ENCODE peak calls at places on chromosomes 16 and 17, in eight cellular contexts. K, T, I, O, J, W, P and V are unnamed samples.

GRCh38 chr17:78818932-78819331 is 21.7 kb downstream of the USP36 start:
- DNase-seq in K (no peak), T (no peak), I (no peak), O (no peak), J (no peak), W (no peak), P (no peak), V (no peak)

GRCh38 chr16:5046914-5047313 is 13.2 kb upstream of the NAGPA start:
- DNase-seq in K (no peak), T (no peak), I (no peak), O (no peak), J (no peak), W (no peak), P (no peak), V (no peak)

GRCh38 chr16:22849517-22849916 is 35.6 kb downstream of the HS3ST2 start:
- DNase-seq in K (no peak), T (no peak), I (no peak), O (no peak), J (no peak), W (no peak), P (no peak), V (no peak)

GRCh38 chr17:78466786-78467715 is 88.6 kb downstream of the PGS1 start:
- DNase-seq in K (no peak), T (no peak), I (no peak), O (no peak), J (no peak), W (no peak), P (no peak), V (no peak)

GRCh38 chr17:77291591-77292386 is 151.0 kb downstream of the SEC14L1 start:
- DNase-seq in K (no peak), T (peak), I (no peak), O (no peak), J (no peak), W (no peak), P (no peak), V (no peak)

GRCh38 chr16:57677622-57678369 is 9.7 kb downstream of the ADGRG3 start:
- DNase-seq in K (peak), T (no peak), I (no peak), O (peak), J (no peak), W (peak), P (no peak), V (no peak)

GRCh38 chr16:21626659-21627277 is 25.6 kb downstream of the IGSF6 start:
- DNase-seq in K (peak), T (peak), I (no peak), O (no peak), J (no peak), W (no peak), P (peak), V (no peak)

GRCh38 chr17:55577011-55577586 is 65.8 kb upstream of the SMIM36 start:
- DNase-seq in K (no peak), T (peak), I (peak), O (peak), J (peak), W (no peak), P (no peak), V (no peak)

GRCh38 chr17:61196799-61197198 is 202.8 kb upstream of the TBX2 start:
- DNase-seq in K (no peak), T (no peak), I (no peak), O (no peak), J (no peak), W (no peak), P (no peak), V (no peak)

GRCh38 chr16:86630471-86630870 is 52.1 kb downstream of the FOXL1 start:
- DNase-seq in K (no peak), T (peak), I (no peak), O (peak), J (no peak), W (no peak), P (no peak), V (no peak)

GRCh38 chr16:88130016-88130415 is 178.8 kb downstream of the BANP start:
- DNase-seq in K (no peak), T (no peak), I (no peak), O (no peak), J (no peak), W (no peak), P (no peak), V (no peak)

GRCh38 chr16:82955836-82956348 is 329.1 kb downstream of the CDH13 start:
- DNase-seq in K (no peak), T (no peak), I (no peak), O (no peak), J (no peak), W (no peak), P (no peak), V (no peak)

GRCh38 chr16:55462241-55462640 is 16.8 kb upstream of the MMP2 start:
- DNase-seq in K (no peak), T (no peak), I (no peak), O (no peak), J (no peak), W (no peak), P (no peak), V (no peak)

GRCh38 chr17:81253358-81254131 is 14.4 kb downstream of the NDUFAF8 start:
- DNase-seq in K (no peak), T (peak), I (no peak), O (no peak), J (no peak), W (peak), P (peak), V (no peak)

GRCh38 chr16:2370725-2371124 is 30.2 kb upstream of the ABCA3 start:
- DNase-seq in K (no peak), T (no peak), I (no peak), O (no peak), J (no peak), W (no peak), P (no peak), V (no peak)

GRCh38 chr17:59001158-59001814 is 105.4 kb downstream of the TRIM37 start:
- DNase-seq in K (no peak), T (peak), I (peak), O (no peak), J (peak), W (no peak), P (no peak), V (no peak)

GRCh38 chr16:56409195-56409594 is 16.1 kb downstream of the AMFR start:
- DNase-seq in K (no peak), T (peak), I (no peak), O (no peak), J (no peak), W (peak), P (no peak), V (no peak)

GRCh38 chr16:73206306-73206705 is 158.4 kb upstream of the ZFHX3 start:
- DNase-seq in K (no peak), T (no peak), I (no peak), O (no peak), J (no peak), W (no peak), P (no peak), V (no peak)

GRCh38 chr16:56643080-56643778 is 4.8 kb downstream of the MT1A start:
- DNase-seq in K (no peak), T (peak), I (peak), O (peak), J (peak), W (peak), P (peak), V (peak)

GRCh38 chr16:80806957-80807356 is 2.6 kb upstream of the CDYL2 start:
- DNase-seq in K (no peak), T (peak), I (no peak), O (no peak), J (peak), W (no peak), P (no peak), V (no peak)

GRCh38 chr16:87448866-87449265 is 44.0 kb downstream of the ZCCHC14 start:
- DNase-seq in K (no peak), T (no peak), I (no peak), O (no peak), J (no peak), W (no peak), P (no peak), V (no peak)

GRCh38 chr16:8916541-8917225 is 34.5 kb downstream of the LITAFD start:
- DNase-seq in K (no peak), T (no peak), I (no peak), O (no peak), J (no peak), W (no peak), P (no peak), V (no peak)

GRCh38 chr16:26700250-26700649 is 366.5 kb upstream of the C16orf82 start:
- DNase-seq in K (no peak), T (no peak), I (no peak), O (no peak), J (no peak), W (no peak), P (no peak), V (no peak)

GRCh38 chr17:78609198-78609597 is 32.0 kb upstream of the DNAH17 start:
- DNase-seq in K (no peak), T (no peak), I (no peak), O (no peak), J (no peak), W (no peak), P (no peak), V (no peak)

GRCh38 chr17:38881600-38882191 is 11.8 kb downstream of the LASP1 start:
- DNase-seq in K (no peak), T (peak), I (no peak), O (peak), J (peak), W (no peak), P (peak), V (peak)

GRCh38 chr17:82596837-82597672 is 51.2 kb downstream of the WDR45B start:
- DNase-seq in K (no peak), T (no peak), I (no peak), O (no peak), J (no peak), W (no peak), P (no peak), V (no peak)

GRCh38 chr16:88334517-88335149 is 48.1 kb upstream of the ZNF469 start:
- DNase-seq in K (no peak), T (no peak), I (no peak), O (no peak), J (no peak), W (no peak), P (no peak), V (no peak)

GRCh38 chr17:77087650-77088454 is 52.9 kb upstream of the SEC14L1 start:
- DNase-seq in K (no peak), T (no peak), I (no peak), O (no peak), J (no peak), W (no peak), P (no peak), V (no peak)

GRCh38 chr16:76197925-76198324 is 79.3 kb upstream of the CNTNAP4 start:
- DNase-seq in K (no peak), T (no peak), I (no peak), O (no peak), J (no peak), W (no peak), P (no peak), V (no peak)

GRCh38 chr17:30450125-30451027 is 26.8 kb upstream of the GOSR1 start:
- DNase-seq in K (no peak), T (no peak), I (no peak), O (no peak), J (no peak), W (peak), P (no peak), V (no peak)

GRCh38 chr17:77429735-77429984 is 288.9 kb downstream of the SEC14L1 start:
- DNase-seq in K (no peak), T (no peak), I (no peak), O (no peak), J (no peak), W (no peak), P (no peak), V (no peak)

GRCh38 chr16:5502467-5502869 is 404.9 kb upstream of the EEF2KMT start:
- DNase-seq in K (no peak), T (peak), I (no peak), O (no peak), J (no peak), W (peak), P (peak), V (no peak)

GRCh38 chr17:1561420-1562177 is 993 bp downstream of the PITPNA start:
- DNase-seq in K (no peak), T (peak), I (no peak), O (no peak), J (no peak), W (peak), P (peak), V (no peak)

GRCh38 chr17:77233635-77234334 is 93.0 kb downstream of the SEC14L1 start:
- DNase-seq in K (no peak), T (peak), I (no peak), O (no peak), J (no peak), W (peak), P (no peak), V (no peak)

GRCh38 chr16:77739493-77739892 is 17.2 kb downstream of the NUDT7 start:
- DNase-seq in K (no peak), T (peak), I (no peak), O (no peak), J (no peak), W (no peak), P (no peak), V (no peak)

GRCh38 chr17:80117491-80118401 is 16.4 kb downstream of the GAA start:
- DNase-seq in K (peak), T (no peak), I (no peak), O (no peak), J (no peak), W (no peak), P (no peak), V (no peak)

GRCh38 chr16:2033057-2033911 is 6.6 kb downstream of the NHERF2 start:
- DNase-seq in K (peak), T (peak), I (peak), O (peak), J (peak), W (no peak), P (peak), V (peak)

GRCh38 chr17:63399856-63400255 is 46.2 kb downstream of the CYB561 start:
- DNase-seq in K (peak), T (peak), I (no peak), O (peak), J (peak), W (no peak), P (no peak), V (peak)

GRCh38 chr17:60231234-60231633 is 81.5 kb downstream of the CA4 start:
- DNase-seq in K (no peak), T (peak), I (no peak), O (no peak), J (no peak), W (peak), P (peak), V (no peak)

GRCh38 chr17:5591966-5592365 is 7.7 kb upstream of the NLRP1 start:
- DNase-seq in K (no peak), T (no peak), I (no peak), O (no peak), J (no peak), W (no peak), P (no peak), V (peak)
- H3K27ac ChIP-seq in K (no peak), T (no peak), I (no peak), O (no peak), J (no peak), W (no peak), P (no peak), V (no peak)

GRCh38 chr17:57537524-57538410 is 207.3 kb downstream of the CCDC182 start:
- DNase-seq in K (no peak), T (no peak), I (no peak), O (no peak), J (no peak), W (no peak), P (no peak), V (no peak)

GRCh38 chr17:57535652-57536018 is 209.5 kb downstream of the CCDC182 start:
- DNase-seq in K (no peak), T (no peak), I (no peak), O (no peak), J (no peak), W (no peak), P (no peak), V (no peak)

GRCh38 chr17:57534863-57535651 is 210.0 kb downstream of the CCDC182 start:
- DNase-seq in K (no peak), T (no peak), I (no peak), O (no peak), J (no peak), W (no peak), P (no peak), V (no peak)

GRCh38 chr17:57536789-57537523 is 208.1 kb downstream of the CCDC182 start:
- DNase-seq in K (no peak), T (no peak), I (no peak), O (no peak), J (no peak), W (no peak), P (no peak), V (no peak)

GRCh38 chr17:57536289-57536688 is 208.8 kb downstream of the CCDC182 start:
- DNase-seq in K (no peak), T (no peak), I (no peak), O (no peak), J (no peak), W (no peak), P (no peak), V (no peak)
- H3K4me3 ChIP-seq in K (no peak), T (no peak), I (no peak), O (no peak), J (no peak), W (no peak), P (no peak), V (no peak)

GRCh38 chr17:33381201-33381600 is 88.1 kb upstream of the ASIC2 start:
- DNase-seq in K (no peak), T (no peak), I (no peak), O (no peak), J (peak), W (no peak), P (no peak), V (no peak)

GRCh38 chr17:33373209-33373608 is 80.1 kb upstream of the ASIC2 start:
- DNase-seq in K (no peak), T (no peak), I (no peak), O (no peak), J (no peak), W (no peak), P (no peak), V (no peak)

GRCh38 chr17:33375783-33376182 is 82.7 kb upstream of the ASIC2 start:
- DNase-seq in K (no peak), T (no peak), I (no peak), O (no peak), J (no peak), W (no peak), P (no peak), V (no peak)

GRCh38 chr17:33375086-33375485 is 82.0 kb upstream of the ASIC2 start:
- DNase-seq in K (no peak), T (no peak), I (no peak), O (no peak), J (no peak), W (no peak), P (peak), V (no peak)

DNA sequence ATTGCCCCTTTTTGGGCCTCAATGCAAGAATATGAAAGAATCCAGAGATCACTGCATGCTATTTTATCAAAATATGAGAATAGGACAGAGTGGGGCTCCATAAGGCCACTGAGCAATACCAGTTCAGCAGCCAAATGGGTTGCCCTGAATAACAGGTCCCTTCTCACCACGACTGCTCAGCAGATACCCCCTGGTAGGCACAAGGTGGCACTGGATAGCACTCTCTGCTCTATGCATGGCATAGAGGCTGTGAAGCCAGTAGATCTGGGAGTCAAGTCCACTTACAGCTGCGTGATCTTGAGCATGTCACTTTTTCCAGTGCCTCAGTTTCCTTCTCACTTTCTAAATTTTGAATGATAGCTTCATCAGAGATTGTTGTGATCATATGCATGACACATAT is 84.7 kb upstream of the ASIC2 start:
- DNase-seq in K (no peak), T (no peak), I (no peak), O (no peak), J (no peak), W (no peak), P (no peak), V (no peak)
- TF ChIP-seq CTCF in K (no peak), T (no peak), I (no peak), O (no peak), J (no peak), W (no peak), P (no peak), V (no peak)

DNA sequence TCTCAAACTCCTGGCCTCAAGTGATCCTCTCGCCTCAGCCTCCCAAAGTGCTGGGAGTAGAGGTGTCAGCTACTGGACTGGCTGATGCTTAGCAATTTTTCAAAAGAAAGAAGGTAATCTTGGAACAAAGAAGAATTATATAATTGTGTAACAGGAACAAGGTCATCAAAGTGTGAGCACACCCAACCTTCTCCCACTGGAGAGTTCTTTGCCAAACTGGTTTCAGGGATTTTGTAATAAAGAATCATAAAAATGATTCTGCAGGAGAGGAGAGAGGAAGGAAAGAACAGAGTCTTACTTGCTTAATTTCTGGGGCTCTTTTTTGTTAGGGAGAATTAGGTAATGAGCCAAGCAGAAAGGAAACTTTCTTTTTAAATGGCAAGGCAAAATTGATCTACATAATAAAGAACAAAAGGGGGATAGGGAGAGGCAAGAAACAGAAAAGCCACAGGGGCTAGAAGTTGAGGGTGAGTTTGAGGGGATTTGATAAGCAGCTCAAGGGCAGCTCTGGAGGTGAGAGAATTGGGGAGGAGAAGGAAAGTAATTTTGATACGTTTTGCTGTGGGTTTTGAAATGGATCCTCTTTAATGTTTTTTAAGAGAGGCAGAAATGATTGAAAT is 21.3 kb downstream of the CHD9NB start:
- DNase-seq in K (no peak), T (no peak), I (no peak), O (no peak), J (no peak), W (no peak), P (no peak), V (no peak)
- H3K27ac ChIP-seq in K (no peak), T (no peak), I (no peak), O (peak), J (no peak), W (no peak), P (no peak), V (no peak)

GRCh38 chr17:69417545-69418483 is 3.3 kb downstream of the MAP2K6 start:
- DNase-seq in K (no peak), T (peak), I (no peak), O (no peak), J (no peak), W (no peak), P (no peak), V (no peak)
- H3K4me3 ChIP-seq in K (no peak), T (no peak), I (no peak), O (no peak), J (no peak), W (no peak), P (peak), V (no peak)

GRCh38 chr16:50419116-50419515 is 50.3 kb upstream of the BRD7 start:
- DNase-seq in K (no peak), T (no peak), I (no peak), O (no peak), J (no peak), W (no peak), P (no peak), V (no peak)

GRCh38 chr16:50411034-50411433 is 42.2 kb upstream of the BRD7 start:
- DNase-seq in K (no peak), T (no peak), I (no peak), O (no peak), J (no peak), W (no peak), P (no peak), V (no peak)

GRCh38 chr16:50416388-50416787 is 47.6 kb upstream of the BRD7 start:
- DNase-seq in K (no peak), T (no peak), I (no peak), O (no peak), J (no peak), W (no peak), P (no peak), V (no peak)

DNA sequence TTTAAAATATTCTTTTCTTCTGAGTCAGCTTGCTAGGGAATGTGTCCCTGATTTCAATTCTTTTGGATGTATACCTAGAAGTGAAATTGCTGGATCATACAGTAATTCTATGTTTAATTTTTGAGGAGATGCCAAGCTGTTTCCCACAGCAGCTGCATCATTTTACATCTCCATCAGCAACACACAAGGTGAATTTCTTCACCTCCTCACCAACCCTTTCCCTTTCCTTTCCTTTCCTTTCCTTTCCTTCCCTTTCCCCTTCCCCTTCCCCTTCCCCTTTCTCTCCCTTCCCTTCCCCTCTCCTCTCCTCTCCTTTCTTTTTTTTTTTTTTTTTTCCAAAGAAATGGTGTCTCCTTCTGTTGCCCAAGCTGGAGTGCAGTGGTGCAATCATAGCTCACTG is 45.4 kb upstream of the BRD7 start:
- DNase-seq in K (no peak), T (no peak), I (no peak), O (no peak), J (no peak), W (no peak), P (no peak), V (no peak)
- TF ChIP-seq CTCF in K (no peak), T (no peak), I (no peak), O (no peak), J (no peak), W (no peak), P (no peak), V (no peak)